ENCODE peak calls at places on chromosomes 3 and 15, in seven cellular contexts. X is ovary, O is sigmoid colon, V is transverse colon, C is uterus, D is tibial nerve, I is adrenal gland. Z is an unnamed sample.

GRCh38 chr3:56795097-56795806 is 6.5 kb downstream of the ARHGEF3 start:
- DNase-seq in X (no peak), O (peak; percentile 53), V (no peak), C (no peak), D (no peak), I (peak; percentile 59), Z (no peak)

GRCh38 chr3:177257625-177258024 is 60.3 kb upstream of the TBL1XR1 start:
- DNase-seq in X (no peak), O (no peak), V (no peak), C (no peak), D (no peak), I (no peak), Z (no peak)

GRCh38 chr3:40309439-40309924 is at the start of gene EIF1B:
- DNase-seq in X (peak; percentile 99), O (peak; percentile 99), V (peak; percentile 99), C (peak; percentile 99), D (peak; percentile 98), I (peak; percentile 98), Z (peak; percentile 99)

GRCh38 chr3:133515127-133515526 is 58.4 kb upstream of the CDV3 start:
- DNase-seq in X (no peak), O (no peak), V (no peak), C (no peak), D (no peak), I (no peak), Z (no peak)

GRCh38 chr3:37099469-37099868 is 74.9 kb downstream of the LRRFIP2 start:
- DNase-seq in X (no peak), O (no peak), V (no peak), C (no peak), D (no peak), I (no peak), Z (no peak)

GRCh38 chr3:48639944-48640606 is 4.8 kb upstream of the SLC26A6 start:
- DNase-seq in X (no peak), O (no peak), V (no peak), C (no peak), D (no peak), I (no peak), Z (no peak)

GRCh38 chr15:71538181-71538580 is 272.2 kb upstream of the NR2E3 start:
- DNase-seq in X (no peak), O (no peak), V (no peak), C (no peak), D (no peak), I (no peak), Z (no peak)

GRCh38 chr3:123448503-123449091 is at the start of gene ADCY5:
- DNase-seq in X (peak; percentile 48), O (no peak), V (peak; percentile 33), C (peak; percentile 35), D (no peak), I (peak; percentile 20), Z (no peak)

GRCh38 chr15:65083262-65083701 is 6.7 kb downstream of the KBTBD13 start:
- DNase-seq in X (no peak), O (peak; percentile 83), V (no peak), C (no peak), D (no peak), I (no peak), Z (no peak)

GRCh38 chr15:58413253-58413652 is 18.5 kb upstream of the LIPC start:
- DNase-seq in X (no peak), O (no peak), V (no peak), C (no peak), D (no peak), I (no peak), Z (no peak)

GRCh38 chr15:58407786-58408185 is 24.0 kb upstream of the LIPC start:
- DNase-seq in X (no peak), O (no peak), V (no peak), C (no peak), D (no peak), I (no peak), Z (no peak)

GRCh38 chr15:58407366-58407765 is 24.4 kb upstream of the LIPC start:
- DNase-seq in X (no peak), O (no peak), V (no peak), C (no peak), D (no peak), I (no peak), Z (no peak)

GRCh38 chr15:58409861-58410260 is 21.9 kb upstream of the LIPC start:
- DNase-seq in X (no peak), O (no peak), V (no peak), C (no peak), D (no peak), I (no peak), Z (no peak)

GRCh38 chr15:58410353-58410752 is 21.4 kb upstream of the LIPC start:
- DNase-seq in X (peak; percentile 22), O (no peak), V (no peak), C (no peak), D (no peak), I (no peak), Z (no peak)
- TF ChIP-seq POLR2A in X (no peak), O (no peak), V (no peak), C (no peak), D (no peak), I (no peak), Z (no peak)

DNA sequence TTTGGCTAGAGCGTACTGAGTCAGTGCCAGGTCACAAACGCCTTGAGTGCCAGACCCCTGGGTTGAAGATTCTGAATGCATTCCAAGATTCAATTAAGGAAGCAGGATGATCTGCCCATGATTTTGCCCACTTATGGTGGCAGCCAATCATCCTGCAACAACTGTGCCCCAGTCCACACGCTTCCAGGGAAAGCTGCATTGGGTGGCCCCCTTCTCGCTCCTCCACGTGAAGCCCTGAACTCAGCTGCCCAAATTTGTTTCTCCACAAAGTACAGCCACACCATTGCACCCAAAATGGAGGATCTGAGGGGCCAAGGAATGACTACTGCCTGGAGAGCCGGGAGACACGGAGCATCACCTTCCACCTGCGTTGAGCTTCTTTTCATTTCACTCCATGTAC is 156.9 kb downstream of the XXYLT1 start:
- DNase-seq in X (no peak), O (peak; percentile 40), V (no peak), C (no peak), D (no peak), I (no peak), Z (peak; percentile 29)
- H3K36me3 ChIP-seq in X (no peaks in the 10 kb centered on the region), O (no peaks in the 10 kb centered on the region), V (no peaks in the 10 kb centered on the region), C (no peaks in the 10 kb centered on the region), D (no peaks in the 10 kb centered on the region), I (no peaks in the 10 kb centered on the region), Z (no peaks in the 10 kb centered on the region)

GRCh38 chr3:4981160-4981687 is 2.0 kb downstream of the BHLHE40 start:
- DNase-seq in X (no peak), O (no peak), V (no peak), C (no peak), D (no peak), I (no peak), Z (no peak)

GRCh38 chr3:4983739-4984510 is 4.7 kb downstream of the BHLHE40 start:
- DNase-seq in X (peak; percentile 69), O (no peak), V (peak; percentile 72), C (peak; percentile 55), D (no peak), I (peak; percentile 55), Z (peak; percentile 86)

GRCh38 chr3:4984511-4984864 is 5.3 kb downstream of the BHLHE40 start:
- DNase-seq in X (no peak), O (no peak), V (no peak), C (no peak), D (no peak), I (no peak), Z (no peak)

GRCh38 chr3:4981688-4982494 is 2.7 kb downstream of the BHLHE40 start:
- DNase-seq in X (peak; percentile 44), O (no peak), V (no peak), C (no peak), D (no peak), I (peak; percentile 56), Z (no peak)

DNA sequence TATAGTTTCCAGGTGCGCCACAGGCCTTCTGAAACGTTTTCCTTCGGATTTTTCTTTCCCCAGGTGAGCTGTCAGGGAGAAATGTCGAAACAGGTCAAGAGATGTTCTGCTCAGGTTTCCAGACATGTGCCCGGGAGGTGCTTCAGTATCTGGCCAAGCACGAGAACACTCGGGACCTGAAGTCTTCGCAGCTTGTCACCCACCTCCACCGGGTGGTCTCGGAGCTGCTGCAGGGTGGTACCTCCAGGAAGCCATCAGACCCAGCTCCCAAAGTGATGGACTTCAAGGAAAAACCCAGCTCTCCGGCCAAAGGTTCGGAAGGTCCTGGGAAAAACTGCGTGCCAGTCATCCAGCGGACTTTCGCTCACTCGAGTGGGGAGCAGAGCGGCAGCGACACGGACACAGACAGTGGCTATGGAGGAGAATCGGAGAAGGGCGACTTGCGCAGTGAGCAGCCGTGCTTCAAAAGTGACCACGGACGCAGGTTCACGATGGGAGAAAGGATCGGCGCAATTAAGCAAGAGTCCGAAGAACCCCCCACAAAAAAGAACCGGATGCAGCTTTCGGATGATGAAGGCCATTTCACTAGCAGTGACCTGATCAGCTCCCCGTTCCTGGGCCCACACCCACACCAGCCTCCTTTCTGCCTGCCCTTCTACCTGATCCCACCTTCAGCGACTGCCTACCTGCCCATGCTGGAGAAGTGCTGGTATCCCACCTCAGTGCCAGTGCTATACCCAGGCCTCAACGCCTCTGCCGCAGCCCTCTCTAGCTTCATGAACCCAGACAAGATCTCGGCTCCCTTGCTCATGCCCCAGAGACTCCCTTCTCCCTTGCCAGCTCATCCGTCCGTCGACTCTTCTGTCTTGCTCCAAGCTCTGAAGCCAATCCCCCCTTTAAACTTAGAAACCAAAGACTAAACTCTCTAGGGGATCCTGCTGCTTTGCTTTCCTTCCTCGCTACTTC is 3.8 kb downstream of the BHLHE40 start:
- DNase-seq in X (peak; percentile 40), O (no peak), V (no peak), C (no peak), D (no peak), I (peak; percentile 25), Z (no peak)
- H3K4me3 ChIP-seq in X (no peak overlapping the region), O (peak overlapping the region; percentile 67), V (no peak overlapping the region), C (no peak overlapping the region), D (peak overlapping the region; percentile 89), I (no peak overlapping the region), Z (peak overlapping the region; percentile 97)

GRCh38 chr15:40421246-40422157 is 15.9 kb downstream of the IVD start:
- DNase-seq in X (peak; percentile 79), O (peak; percentile 85), V (peak; percentile 85), C (peak; percentile 75), D (peak; percentile 51), I (peak; percentile 74), Z (peak; percentile 83)

GRCh38 chr15:40418126-40418525 is 12.5 kb downstream of the IVD start:
- DNase-seq in X (no peak), O (no peak), V (no peak), C (no peak), D (no peak), I (no peak), Z (no peak)

GRCh38 chr15:40420793-40421192 is 15.2 kb downstream of the IVD start:
- DNase-seq in X (peak; percentile 42), O (no peak), V (peak; percentile 86), C (no peak), D (no peak), I (no peak), Z (no peak)

GRCh38 chr15:40416056-40416455 is 10.5 kb downstream of the IVD start:
- DNase-seq in X (no peak), O (no peak), V (no peak), C (no peak), D (no peak), I (no peak), Z (peak; percentile 45)

GRCh38 chr15:40420071-40420713 is 14.6 kb downstream of the IVD start:
- DNase-seq in X (peak; percentile 60), O (no peak), V (no peak), C (no peak), D (no peak), I (peak; percentile 63), Z (no peak)
- TF ChIP-seq POLR2A in X (no peak), O (no peak), V (no peak), C (no peak), D (no peak), I (no peak), Z (no peak)

Z was measured in suprapubic skin.